ENCODE peak calls at places on chromosome 4, in five cellular contexts. R, Q, X, H and G are unnamed samples.

GRCh38 chr4:16714191-16714590 is 184.3 kb downstream of the LDB2 start:
- DNase-seq in X (no peak), Q (no peak), R (no peak), H (no peak), G (no peak)

GRCh38 chr4:184282895-184283654 is 65.4 kb upstream of the ENPP6 start:
- DNase-seq in Q (peak), H (no peak), X (peak), R (no peak), G (no peak)

GRCh38 chr4:23881674-23882337 is 8.0 kb downstream of the PPARGC1A start:
- DNase-seq in Q (no peak), R (no peak), H (no peak), X (no peak), G (peak)

GRCh38 chr4:147879676-147880075 is 147.8 kb downstream of the ARHGAP10 start:
- DNase-seq in H (no peak), R (no peak), X (no peak), Q (no peak), G (no peak)

GRCh38 chr4:113004655-113005054 is 44.8 kb upstream of the ANK2 start:
- DNase-seq in R (no peak), Q (no peak), X (no peak), H (no peak), G (no peak)

GRCh38 chr4:7771541-7772507 is 167.8 kb downstream of the AFAP1 start:
- DNase-seq in R (no peak), Q (no peak), X (no peak), H (no peak), G (no peak)

GRCh38 chr4:107392951-107393350 is 327.1 kb downstream of the PAPSS1 start:
- DNase-seq in H (no peak), X (no peak), R (peak), Q (no peak), G (peak)

GRCh38 chr4:18980516-18981233 is 959.1 kb upstream of the LCORL start:
- DNase-seq in X (no peak), H (no peak), R (no peak), Q (no peak), G (no peak)

GRCh38 chr4:176622251-176622968 is 170.3 kb downstream of the VEGFC start:
- DNase-seq in H (no peak), X (no peak), Q (no peak), R (peak), G (no peak)